ENCODE peak calls at places on chromosome 13, in six cellular contexts. One of them, this sample, is unnamed.

GRCh38 chr13:30234763-30235162 is 72.6 kb downstream of the KATNAL1 start:
- DNase-seq in left colon: no peak
- DNase-seq in neural crest cell: no peak
- DNase-seq in fibroblast of the conjunctiva: no peak
- DNase-seq in small intestine: no peak
- DNase-seq in lung microvascular endothelial cell: peak
- DNase-seq in this sample: no peak

GRCh38 chr13:113763254-113763653 is 4.2 kb downstream of the TMEM255B start:
- DNase-seq in small intestine: no peak
- DNase-seq in neural crest cell: no peak
- DNase-seq in lung microvascular endothelial cell: no peak
- DNase-seq in fibroblast of the conjunctiva: no peak
- DNase-seq in left colon: no peak
- DNase-seq in this sample: no peak

GRCh38 chr13:29886446-29886845 is 36.0 kb upstream of the UBL3 start:
- DNase-seq in small intestine: no peak
- DNase-seq in lung microvascular endothelial cell: no peak
- DNase-seq in fibroblast of the conjunctiva: no peak
- DNase-seq in left colon: no peak
- DNase-seq in neural crest cell: no peak
- DNase-seq in this sample: no peak

GRCh38 chr13:111215081-111216047 is 100.3 kb downstream of the ARHGEF7 start:
- DNase-seq in neural crest cell: no peak
- DNase-seq in left colon: no peak
- DNase-seq in small intestine: no peak
- DNase-seq in lung microvascular endothelial cell: peak
- DNase-seq in fibroblast of the conjunctiva: no peak
- DNase-seq in this sample: no peak

GRCh38 chr13:51230473-51231105 is 8.4 kb downstream of the FAM124A start:
- DNase-seq in small intestine: peak
- DNase-seq in neural crest cell: no peak
- DNase-seq in fibroblast of the conjunctiva: peak
- DNase-seq in left colon: peak
- DNase-seq in lung microvascular endothelial cell: peak
- DNase-seq in this sample: peak

GRCh38 chr13:98957731-98958442 is 20.0 kb downstream of the DOCK9 start:
- DNase-seq in neural crest cell: no peak
- DNase-seq in fibroblast of the conjunctiva: no peak
- DNase-seq in left colon: no peak
- DNase-seq in small intestine: no peak
- DNase-seq in lung microvascular endothelial cell: no peak
- DNase-seq in this sample: no peak

GRCh38 chr13:113927661-113928581 is 46.0 kb downstream of the C13orf46 start:
- DNase-seq in small intestine: no peak
- DNase-seq in left colon: no peak
- DNase-seq in lung microvascular endothelial cell: no peak
- DNase-seq in fibroblast of the conjunctiva: peak
- DNase-seq in neural crest cell: no peak
- DNase-seq in this sample: peak

GRCh38 chr13:103386341-103386740 is 320.1 kb upstream of the SLC10A2 start:
- DNase-seq in lung microvascular endothelial cell: no peak
- DNase-seq in small intestine: no peak
- DNase-seq in left colon: no peak
- DNase-seq in fibroblast of the conjunctiva: no peak
- DNase-seq in neural crest cell: no peak
- DNase-seq in this sample: no peak

GRCh38 chr13:112708560-112709240 is 18.9 kb downstream of the ATP11A start:
- DNase-seq in left colon: no peak
- DNase-seq in fibroblast of the conjunctiva: no peak
- DNase-seq in neural crest cell: no peak
- DNase-seq in lung microvascular endothelial cell: no peak
- DNase-seq in small intestine: no peak
- DNase-seq in this sample: no peak